ENCODE peak calls at places on chromosomes 3 and 15, in six cellular contexts. W is Panc1, Z is left ventricle myocardium inferior, O is BE2C, V is astrocyte of the spinal cord, K is SK-N-SH. D is an unnamed sample.

GRCh38 chr3:9078561-9079240 is 115.4 kb upstream of the RAD18 start:
- DNase-seq in W (no peak), Z (no peak), O (no peak), V (no peak), K (no peak), D (no peak)

GRCh38 chr15:85800460-85801123 is 5.9 kb upstream of the KLHL25 start:
- DNase-seq in W (peak), Z (peak), O (peak), V (peak), K (no peak), D (no peak)

GRCh38 chr3:23764407-23764806 is 41.3 kb upstream of the UBE2E1 start:
- DNase-seq in W (no peak), Z (no peak), O (peak), V (no peak), K (peak), D (no peak)

GRCh38 chr3:51099794-51100542 is 285.1 kb upstream of the MANF start:
- DNase-seq in W (peak), Z (peak), O (peak), V (peak), K (peak), D (peak)

GRCh38 chr3:13281657-13282527 is 138.2 kb downstream of the NUP210 start:
- DNase-seq in W (no peak), Z (peak), O (no peak), V (no peak), K (peak), D (no peak)

GRCh38 chr15:27796405-27797085 is 302.6 kb downstream of the OCA2 start:
- DNase-seq in W (no peak), Z (no peak), O (no peak), V (no peak), K (no peak), D (no peak)

GRCh38 chr3:56926513-56927282 is 124.9 kb upstream of the ARHGEF3 start:
- DNase-seq in W (no peak), Z (no peak), O (peak), V (peak), K (peak), D (no peak)

GRCh38 chr3:126983276-126983652 is 349 bp downstream of the PLXNA1 start:
- DNase-seq in W (no peak), Z (no peak), O (no peak), V (no peak), K (no peak), D (no peak)

GRCh38 chr15:85750807-85751730 is 43.7 kb downstream of the KLHL25 start:
- DNase-seq in W (no peak), Z (no peak), O (no peak), V (no peak), K (no peak), D (no peak)

GRCh38 chr3:47017504-47018268 is 38.2 kb downstream of the NBEAL2 start:
- DNase-seq in W (no peak), Z (no peak), O (no peak), V (peak), K (no peak), D (no peak)

GRCh38 chr3:195823286-195823685 is 11.6 kb upstream of the MUC4 start:
- DNase-seq in W (no peak), Z (no peak), O (no peak), V (no peak), K (no peak), D (no peak)

GRCh38 chr3:182142928-182143327 is 431.2 kb downstream of the SOX2 start:
- DNase-seq in W (no peak), Z (no peak), O (no peak), V (no peak), K (no peak), D (no peak)

GRCh38 chr3:99862208-99862607 is 44.5 kb downstream of the CMSS1 start:
- DNase-seq in W (no peak), Z (no peak), O (no peak), V (peak), K (no peak), D (no peak)

GRCh38 chr3:48016336-48016973 is at the start of gene MAP4:
- DNase-seq in W (no peak), Z (no peak), O (no peak), V (peak), K (no peak), D (no peak)

GRCh38 chr15:39934415-39935044 is 615 bp downstream of the EIF2AK4 start:
- DNase-seq in W (no peak), Z (no peak), O (no peak), V (peak), K (peak), D (no peak)

GRCh38 chr15:74983725-74984231 is 11.6 kb upstream of the SCAMP5 start:
- DNase-seq in W (no peak), Z (no peak), O (no peak), V (no peak), K (no peak), D (no peak)

GRCh38 chr3:180563411-180563810 is 38.6 kb upstream of the TTC14 start:
- DNase-seq in W (no peak), Z (no peak), O (no peak), V (no peak), K (no peak), D (no peak)

GRCh38 chr15:31128919-31129768 is 27.6 kb upstream of the TRPM1 start:
- DNase-seq in W (peak), Z (peak), O (peak), V (peak), K (peak), D (no peak)

GRCh38 chr3:13203398-13204176 is 130.4 kb upstream of the IQSEC1 start:
- DNase-seq in W (no peak), Z (no peak), O (no peak), V (no peak), K (no peak), D (no peak)

GRCh38 chr3:16177962-16178627 is 3.6 kb downstream of the GALNT15 start:
- DNase-seq in W (peak), Z (peak), O (peak), V (peak), K (peak), D (peak)

GRCh38 chr3:3127432-3128010 is 781 bp downstream of the TRNT1 start:
- DNase-seq in W (no peak), Z (no peak), O (no peak), V (no peak), K (peak), D (no peak)

GRCh38 chr3:138114988-138115971 is at the start of gene DZIP1L:
- DNase-seq in W (no peak), Z (peak), O (peak), V (peak), K (peak), D (no peak)

GRCh38 chr15:101554115-101554915 is 64.8 kb upstream of the PCSK6 start:
- DNase-seq in W (no peak), Z (no peak), O (no peak), V (no peak), K (no peak), D (no peak)

GRCh38 chr3:117622130-117622841 is 912.7 kb downstream of the TUSC7 start:
- DNase-seq in W (no peak), Z (no peak), O (no peak), V (peak), K (no peak), D (peak)

GRCh38 chr15:63501256-63502089 is 2.9 kb upstream of the USP3 start:
- DNase-seq in W (no peak), Z (peak), O (no peak), V (peak), K (no peak), D (peak)

GRCh38 chr3:192899540-192899982 is 18.1 kb downstream of the MB21D2 start:
- DNase-seq in W (no peak), Z (no peak), O (no peak), V (peak), K (no peak), D (peak)

GRCh38 chr15:60351066-60351465 is 46.7 kb downstream of the ANXA2 start:
- DNase-seq in W (no peak), Z (no peak), O (peak), V (no peak), K (no peak), D (no peak)

GRCh38 chr3:118108769-118109168 is 925.9 kb downstream of the IGSF11 start:
- DNase-seq in W (no peak), Z (no peak), O (no peak), V (no peak), K (no peak), D (no peak)

GRCh38 chr3:23796518-23796917 is 9.2 kb upstream of the UBE2E1 start:
- DNase-seq in W (no peak), Z (no peak), O (no peak), V (no peak), K (no peak), D (no peak)

GRCh38 chr3:106965286-106965685 is 412.0 kb upstream of the CCDC54 start:
- DNase-seq in W (no peak), Z (no peak), O (no peak), V (no peak), K (no peak), D (no peak)

DNA sequence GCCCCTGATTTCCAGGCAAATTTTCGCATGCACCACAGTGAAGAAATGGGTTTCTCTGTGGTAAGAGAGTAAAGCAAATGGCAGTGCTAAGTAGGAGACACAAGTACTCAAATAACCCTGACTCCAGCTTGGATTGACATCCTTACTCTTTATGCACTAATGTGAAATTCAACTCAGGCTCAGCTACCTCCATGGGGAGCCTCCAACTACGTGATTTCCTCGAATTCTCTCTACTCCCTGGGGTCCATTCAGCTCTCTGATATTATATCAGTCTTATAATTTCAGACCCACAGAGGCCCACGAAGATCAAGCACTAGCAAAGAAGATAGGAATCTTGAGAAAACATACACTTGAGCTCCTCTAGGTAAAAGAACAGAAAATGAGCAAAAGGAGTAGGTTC is 407.6 kb upstream of the CCDC54 start:
- DNase-seq in W (no peak), Z (no peak), O (no peak), V (no peak), K (no peak), D (no peak)
- H3K4me3 ChIP-seq in W (no peak), Z (no peak), O (no peak), V (no peak), K (no peak), D (no peak)

DNA sequence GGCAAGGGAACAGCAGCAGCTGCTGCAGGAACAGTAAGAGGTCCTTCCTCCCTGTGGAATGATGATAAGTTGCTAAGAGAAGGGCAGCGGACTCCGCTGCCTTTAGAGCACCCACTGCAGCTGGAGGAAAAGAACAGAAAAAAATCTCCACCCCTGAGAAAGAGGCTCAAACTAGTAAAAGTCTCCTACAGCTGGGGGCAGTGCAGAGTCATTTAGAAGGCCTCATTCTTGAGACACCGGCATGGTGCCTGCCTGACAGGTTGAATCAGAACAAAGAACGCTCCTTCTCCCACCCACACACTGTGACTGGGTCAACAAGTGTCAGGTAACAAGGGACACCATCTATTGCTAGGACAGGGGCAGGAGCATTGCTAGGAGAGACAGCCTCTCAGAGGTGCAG is 188.4 kb downstream of the ABHD5 start:
- DNase-seq in W (no peak), Z (no peak), O (no peak), V (no peak), K (no peak), D (no peak)
- TF ChIP-seq CTCF in W (no peak), Z (peak), O (peak), V (peak), K (peak), D (peak)

DNA sequence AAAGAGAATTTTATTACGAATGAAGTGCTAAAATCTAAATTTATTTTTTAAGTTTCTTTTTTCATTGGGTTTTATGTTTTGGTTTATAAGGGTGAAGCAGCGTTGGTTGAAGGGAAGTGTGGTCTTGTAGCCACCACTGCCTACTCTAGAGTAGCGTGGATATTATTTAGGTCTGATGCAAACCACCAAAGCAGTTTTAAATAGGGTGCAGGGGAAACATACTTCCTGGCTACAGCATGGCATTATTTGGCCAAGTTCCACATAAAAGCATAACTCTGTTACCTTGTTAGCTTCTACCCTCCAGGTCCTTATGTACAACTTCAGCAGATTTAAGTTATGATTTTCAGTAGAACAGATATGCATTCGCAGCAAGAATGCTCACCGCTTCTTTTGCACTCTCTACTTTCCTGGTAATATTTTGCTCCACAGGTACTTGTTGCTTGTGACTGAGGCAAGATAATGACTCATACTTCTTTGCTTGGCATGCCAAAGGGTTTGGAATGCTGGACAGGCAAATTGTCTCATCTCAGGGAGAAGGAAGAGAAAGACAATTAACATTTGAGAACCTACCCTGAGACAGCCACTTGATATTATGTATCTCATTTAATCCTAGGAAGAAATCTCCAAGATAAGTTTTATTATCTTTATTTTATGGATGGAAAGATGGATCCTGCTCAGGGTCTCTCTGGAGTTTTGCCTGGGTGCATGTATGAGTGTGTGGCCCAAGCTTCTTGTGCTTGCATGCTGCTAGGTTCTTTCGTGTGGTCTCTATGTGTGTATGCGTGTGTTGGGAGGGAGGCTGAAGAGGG is 5.4 kb downstream of the TGFBR2 start:
- DNase-seq in W (no peak), Z (no peak), O (no peak), V (no peak), K (no peak), D (no peak)
- H3K4me3 ChIP-seq in W (no peak), Z (peak), O (no peak), V (no peak), K (peak), D (no peak)

GRCh38 chr3:15098503-15099363 is at the start of gene RBSN:
- DNase-seq in W (peak), Z (peak), O (peak), V (peak), K (peak), D (peak)
- TF ChIP-seq CTCF in W (no peak), Z (no peak), O (no peak), V (no peak), K (no peak), D (no peak)